ENCODE peak calls at places on chromosome 16, in five cellular contexts. E, Q, J, D and U are unnamed samples.

GRCh38 chr16:15777533-15778203 is 79.2 kb downstream of the MYH11 start:
- DNase-seq in E (no peak), Q (peak; percentile 13), J (no peak), D (no peak), U (no peak)

GRCh38 chr16:55656695-55657092 is 906 bp downstream of the SLC6A2 start:
- DNase-seq in E (no peak), Q (no peak), J (no peak), D (no peak), U (no peak)

GRCh38 chr16:84024854-84025253 is 17.7 kb downstream of the SLC38A8 start:
- DNase-seq in E (no peak), Q (no peak), J (no peak), D (no peak), U (no peak)

GRCh38 chr16:26058326-26058725 is 366.6 kb downstream of the HS3ST4 start:
- DNase-seq in E (no peak), Q (no peak), J (no peak), D (no peak), U (no peak)

GRCh38 chr16:48128769-48129168 is 27.0 kb downstream of the ABCC12 start:
- DNase-seq in E (no peak), Q (no peak), J (no peak), D (no peak), U (no peak)

GRCh38 chr16:70691223-70692129 is 5.6 kb upstream of the MTSS2 start:
- DNase-seq in E (no peak), Q (no peak), J (peak; percentile 97), D (peak; percentile 68), U (no peak)

GRCh38 chr16:73171380-73171779 is 123.5 kb upstream of the ZFHX3 start:
- DNase-seq in E (no peak), Q (no peak), J (no peak), D (no peak), U (no peak)

GRCh38 chr16:78259883-78260282 is 160.4 kb downstream of the WWOX start:
- DNase-seq in E (no peak), Q (no peak), J (no peak), D (no peak), U (no peak)

GRCh38 chr16:73047536-73048291 is at the start of gene ZFHX3:
- DNase-seq in E (peak; percentile 83), Q (peak; percentile 89), J (peak; percentile 69), D (peak; percentile 79), U (peak; percentile 70)

GRCh38 chr16:89691231-89691985 is 4.9 kb downstream of the CDK10 start:
- DNase-seq in E (no peak), Q (peak; percentile 52), J (no peak), D (no peak), U (no peak)

GRCh38 chr16:74774223-74775139 is at the start of gene FA2H:
- DNase-seq in E (peak; percentile 94), Q (peak; percentile 90), J (no peak), D (peak; percentile 49), U (peak; percentile 88)

DNA sequence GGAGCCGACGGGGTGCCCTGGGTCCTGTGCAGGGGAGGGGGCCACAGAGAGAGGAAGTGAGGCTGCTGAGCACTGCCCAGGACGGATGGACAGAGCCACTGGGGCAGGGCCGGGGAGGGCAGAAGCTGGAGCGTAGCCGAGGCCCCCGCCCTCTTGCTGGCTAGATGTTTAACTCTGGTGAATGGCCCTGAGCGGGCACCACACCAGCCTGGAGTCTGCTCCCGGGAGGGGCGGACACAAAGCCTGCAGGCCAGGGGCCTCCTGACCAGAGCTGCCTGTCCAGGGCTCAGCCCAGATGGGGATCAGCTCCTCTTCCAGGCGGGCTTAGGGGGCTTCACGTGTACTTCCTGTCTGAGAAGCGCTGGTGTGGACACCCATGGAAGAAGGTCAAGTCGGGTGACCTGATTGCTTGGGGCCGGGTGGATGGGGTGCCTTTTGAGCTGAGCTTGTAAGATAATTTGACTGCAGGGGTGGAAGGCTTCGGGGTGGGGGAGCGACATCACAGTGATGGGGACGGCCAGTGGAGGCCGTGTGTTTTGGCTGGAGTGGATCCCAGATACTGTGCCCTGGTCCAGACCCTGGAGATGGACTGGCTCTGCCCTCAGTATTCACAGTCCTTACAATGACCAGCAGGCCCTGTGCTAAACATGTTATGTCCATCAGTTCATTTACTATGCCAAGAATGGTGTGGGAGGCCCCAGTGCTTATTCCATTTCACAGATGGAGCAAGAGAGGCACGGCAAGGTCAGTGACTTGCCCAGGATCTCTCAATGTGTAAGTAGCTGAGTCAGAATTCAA is 33.7 kb upstream of the CIBAR2 start:
- DNase-seq in E (no peak), Q (no peak), J (no peak), D (no peak), U (no peak)
- H3K4me1 ChIP-seq in E (no peaks in the 10 kb centered on the region), Q (peaks cover 12% of the 10 kb centered on the region), J (no peaks in the 10 kb centered on the region), D (peaks cover 88% of the 10 kb centered on the region), U (no peaks in the 10 kb centered on the region)

DNA sequence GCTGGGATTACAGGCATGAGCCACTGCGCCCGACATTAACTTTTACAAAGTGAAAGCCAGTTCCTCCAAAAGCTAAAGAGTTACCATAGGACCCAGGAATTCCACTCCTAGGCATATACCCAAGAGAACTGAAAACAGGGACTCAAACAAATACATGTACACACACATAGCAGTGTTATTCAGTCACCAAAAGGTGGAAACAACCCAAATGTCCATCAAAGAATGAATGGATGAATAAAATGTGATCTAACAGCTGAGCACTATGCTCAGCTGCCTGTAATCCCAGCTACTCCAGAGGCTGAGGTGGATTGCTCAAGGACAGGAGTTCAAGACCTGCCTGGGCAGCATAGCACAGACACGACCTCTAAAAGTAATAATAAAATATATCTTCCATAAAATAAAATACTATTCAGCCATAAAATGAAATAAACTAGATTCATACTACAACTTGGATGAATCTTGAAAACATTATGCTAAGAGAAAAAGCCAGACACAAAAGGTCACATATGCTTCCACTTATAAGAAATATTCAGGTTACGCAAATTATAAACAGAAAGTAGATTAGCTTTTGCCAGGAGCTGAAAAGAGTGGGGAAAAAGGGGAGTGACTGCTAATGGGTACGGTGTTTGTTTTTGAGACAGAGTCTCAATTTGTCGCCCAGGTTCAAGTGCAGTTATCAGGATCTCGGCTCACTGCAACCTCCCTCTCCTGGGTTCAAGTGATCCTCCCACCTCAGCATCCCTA is 9.3 kb upstream of the USP7 start:
- DNase-seq in E (no peak), Q (no peak), J (no peak), D (no peak), U (no peak)
- H3K4me3 ChIP-seq in E (no peak overlapping the region), Q (no peak overlapping the region), J (no peak overlapping the region), D (no peak overlapping the region), U (no peak overlapping the region)

GRCh38 chr16:4475880-4476790 is at the start of gene HMOX2:
- DNase-seq in E (peak; percentile 98), Q (peak; percentile 99), J (peak; percentile 87), D (peak; percentile 93), U (peak; percentile 91)
- TF ChIP-seq CTCF in E (peak; percentile 54), Q (no peak), J (peak; percentile 56), D (peak; percentile 52), U (no peak)

GRCh38 chr16:2472885-2473284 is 1.8 kb downstream of the NTN3 start:
- DNase-seq in E (no peak), Q (no peak), J (no peak), D (no peak), U (no peak)
- H3K4me1 ChIP-seq in E (peaks cover 39% of the 10 kb centered on the region), Q (peaks cover 37% of the 10 kb centered on the region), J (no peaks in the 10 kb centered on the region), D (peaks cover 75% of the 10 kb centered on the region), U (peaks cover 8% of the 10 kb centered on the region)

GRCh38 chr16:66872524-66872923 is 7.8 kb upstream of the PDP2 start:
- DNase-seq in E (no peak), Q (no peak), J (no peak), D (no peak), U (no peak)
- H3K4me3 ChIP-seq in E (no peak overlapping the region), Q (no peak overlapping the region), J (peak overlapping the region; percentile 31), D (peak overlapping the region; percentile 56), U (no peak overlapping the region)

DNA sequence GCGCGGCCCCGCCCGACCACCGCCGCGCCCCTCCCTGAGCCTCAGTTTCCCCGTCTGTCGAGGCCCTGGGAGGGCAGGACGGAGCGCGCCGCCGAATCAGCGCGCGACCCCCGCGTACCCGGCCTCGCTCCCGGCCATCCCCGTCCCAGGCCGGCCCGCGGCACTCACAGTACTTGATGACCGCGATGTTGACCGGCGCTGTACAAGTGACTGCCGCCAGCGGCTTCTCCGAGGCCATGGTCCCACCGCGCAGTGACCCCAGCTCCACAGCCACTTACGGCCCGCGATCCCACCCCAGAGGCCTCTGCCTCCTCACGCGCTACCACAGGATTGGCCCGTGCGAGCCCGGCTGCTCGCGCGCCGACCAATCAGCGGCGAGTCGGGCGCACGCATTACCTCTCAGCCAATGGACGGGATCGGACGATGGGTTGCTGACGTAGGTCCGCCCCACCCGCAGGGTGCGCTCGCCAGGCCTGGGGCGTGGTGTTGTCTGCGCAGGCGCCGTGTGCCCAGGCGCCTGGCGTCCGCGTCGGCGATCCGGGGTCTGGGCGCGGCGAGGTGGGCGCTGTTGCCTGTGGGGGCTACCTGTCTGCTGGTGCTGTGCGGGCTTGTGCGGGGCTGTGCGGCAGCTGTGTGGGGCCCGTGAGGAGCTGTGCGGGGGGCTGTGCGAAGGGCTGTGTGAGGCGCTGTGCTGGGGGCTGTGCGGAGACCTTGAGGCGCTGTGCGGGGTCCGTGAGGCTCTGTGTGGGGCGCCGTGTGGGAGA is at the start of gene MVD:
- DNase-seq in E (peak; percentile 97), Q (peak; percentile 97), J (peak; percentile 95), D (peak; percentile 97), U (peak; percentile 97)
- TF ChIP-seq CTCF in E (no peak), Q (no peak), J (no peak), D (no peak), U (no peak)

DNA sequence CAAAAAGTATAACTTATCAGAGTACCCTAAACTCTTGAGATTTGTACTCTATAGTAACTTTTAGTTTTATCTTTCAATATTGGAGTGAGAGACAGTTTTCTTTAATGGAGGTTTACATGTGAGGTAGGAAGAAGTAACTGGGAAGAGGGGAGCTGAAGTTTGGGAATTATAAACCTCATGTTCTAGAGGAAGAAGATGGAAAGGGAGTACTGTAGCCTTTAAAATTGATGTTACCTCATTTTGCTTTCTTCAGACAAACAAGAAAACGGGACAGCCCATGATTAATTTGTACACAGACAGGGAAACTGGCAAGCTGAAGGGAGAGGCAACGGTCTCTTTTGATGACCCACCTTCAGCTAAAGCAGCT is 9.5 kb downstream of the FUS start:
- DNase-seq in E (no peak), Q (no peak), J (no peak), D (no peak), U (no peak)
- H3K4me1 ChIP-seq in E (peaks cover 3% of the 10 kb centered on the region), Q (peaks cover 38% of the 10 kb centered on the region), J (no peaks in the 10 kb centered on the region), D (peaks cover 29% of the 10 kb centered on the region), U (no peaks in the 10 kb centered on the region)

GRCh38 chr16:2158262-2158638 is 2.7 kb downstream of the TRAF7 start:
- DNase-seq in E (no peak), Q (no peak), J (no peak), D (no peak), U (no peak)

GRCh38 chr16:2155091-2156024 is at the start of gene TRAF7:
- DNase-seq in E (peak; percentile 98), Q (peak; percentile 99), J (peak; percentile 100), D (peak; percentile 98), U (peak; percentile 100)

GRCh38 chr16:2157480-2158261 is 2.1 kb downstream of the TRAF7 start:
- DNase-seq in E (no peak), Q (no peak), J (no peak), D (no peak), U (no peak)

GRCh38 chr16:2156025-2156848 is 655 bp downstream of the TRAF7 start:
- DNase-seq in E (peak; percentile 66), Q (peak; percentile 90), J (no peak), D (no peak), U (no peak)

DNA sequence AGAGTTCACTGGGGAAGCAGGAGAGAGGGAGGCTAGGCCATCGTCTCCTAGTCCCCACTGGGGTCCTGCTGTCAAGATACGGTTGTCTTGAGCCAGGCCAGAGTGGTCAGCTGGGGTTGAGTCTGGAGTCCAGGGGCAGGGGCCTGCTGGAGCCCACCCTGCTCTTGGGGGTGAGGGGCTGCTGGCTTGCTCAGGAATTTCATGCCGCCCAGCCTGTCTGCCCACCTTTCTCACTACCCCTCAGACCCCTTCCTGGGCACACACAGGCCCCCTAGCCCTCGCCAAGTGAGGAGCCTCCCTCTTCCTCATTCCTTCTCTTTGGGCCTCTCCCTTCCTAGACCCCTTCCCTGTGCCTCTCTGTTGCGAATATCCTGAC is 1.3 kb downstream of the TRAF7 start:
- DNase-seq in E (no peak), Q (no peak), J (no peak), D (no peak), U (no peak)
- H3K4me3 ChIP-seq in E (no peak overlapping the region), Q (no peak overlapping the region), J (peak overlapping the region; percentile 92), D (peak overlapping the region; percentile 83), U (no peak overlapping the region)